ENCODE peak calls at places on chromosomes 1 and 21, in four cellular contexts. Y is Caki2, P is AML-193, X is T-helper 17 cell. G is an unnamed sample.

GRCh38 chr1:75305051-75305450 is 170.9 kb downstream of the LHX8 start:
- DNase-seq in Y (no peak), P (no peak), X (no peak), G (no peak)

GRCh38 chr1:206004269-206004800 is 1.1 kb upstream of the RAB7B start:
- DNase-seq in P (no peak), X (no peak), Y (no peak), G (no peak)

GRCh38 chr21:29376556-29376955 is 77.8 kb downstream of the BACH1 start:
- DNase-seq in P (peak; percentile 30), Y (no peak), X (peak; percentile 14), G (peak; percentile 13)

GRCh38 chr1:191453487-191453886 is 704.8 kb upstream of the RGS18 start:
- DNase-seq in X (no peak), Y (peak; percentile 62), P (no peak), G (no peak)

GRCh38 chr1:168373869-168374268 is 93.2 kb downstream of the TBX19 start:
- DNase-seq in Y (no peak), X (no peak), P (no peak), G (no peak)

GRCh38 chr21:38140192-38140905 is 116.4 kb upstream of the KCNJ15 start:
- DNase-seq in X (no peak), Y (peak; percentile 74), P (no peak), G (no peak)

GRCh38 chr21:32383812-32384211 is 9.0 kb downstream of the URB1 start:
- DNase-seq in Y (no peak), X (no peak), P (no peak), G (no peak)

GRCh38 chr1:112806090-112806642 is 91.0 kb upstream of the PPM1J start:
- DNase-seq in X (no peak), Y (no peak), P (no peak), G (no peak)

GRCh38 chr1:15717418-15718131 is 18.5 kb upstream of the SLC25A34 start:
- DNase-seq in Y (no peak), P (no peak), X (no peak), G (no peak)

GRCh38 chr1:113353581-113353980 is 36.7 kb upstream of the MAGI3 start:
- DNase-seq in Y (no peak), X (no peak), P (no peak), G (no peak)

GRCh38 chr1:30425046-30425445 is 298.3 kb downstream of the MATN1 start:
- DNase-seq in X (no peak), Y (no peak), P (no peak), G (no peak)

GRCh38 chr1:201759194-201759814 is 69.7 kb upstream of the IPO9 start:
- DNase-seq in P (no peak), Y (peak; percentile 51), X (no peak), G (no peak)

GRCh38 chr1:177385760-177386698 is 215.3 kb downstream of the BRINP2 start:
- DNase-seq in X (no peak), P (no peak), Y (no peak), G (no peak)

GRCh38 chr1:235160395-235160964 is 570 bp downstream of the RBM34 start:
- DNase-seq in P (peak; percentile 66), X (no peak), Y (no peak), G (peak; percentile 45)

GRCh38 chr1:50973875-50974617 is 4.0 kb downstream of the CDKN2C start:
- DNase-seq in P (no peak), X (no peak), Y (peak; percentile 84), G (no peak)

GRCh38 chr1:7070389-7071029 is 285.3 kb downstream of the CAMTA1 start:
- DNase-seq in P (peak; percentile 12), Y (peak; percentile 26), X (no peak), G (peak; percentile 3)

GRCh38 chr1:80607064-80607463 is 1193.7 kb upstream of the ADGRL2 start:
- DNase-seq in X (no peak), Y (no peak), P (no peak), G (no peak)

GRCh38 chr1:164518692-164519332 is 40.2 kb upstream of the PBX1 start:
- DNase-seq in P (no peak), X (no peak), Y (no peak), G (no peak)

GRCh38 chr1:31434101-31434871 is 21.3 kb downstream of the SERINC2 start:
- DNase-seq in Y (no peak), P (no peak), X (no peak), G (no peak)

GRCh38 chr1:179126338-179127060 is 44.6 kb downstream of the TOR3A start:
- DNase-seq in X (no peak), P (no peak), Y (no peak), G (no peak)

GRCh38 chr1:153841463-153841994 is 66.3 kb downstream of the SLC27A3 start:
- DNase-seq in P (no peak), X (no peak), Y (no peak), G (no peak)

GRCh38 chr1:109914587-109915240 is 4.1 kb downstream of the CSF1 start:
- DNase-seq in Y (no peak), P (no peak), X (no peak), G (no peak)

GRCh38 chr1:94982403-94982802 is 55.5 kb upstream of the CNN3 start:
- DNase-seq in Y (no peak), X (no peak), P (no peak), G (no peak)

GRCh38 chr1:209896346-209896745 is 41.7 kb upstream of the SYT14 start:
- DNase-seq in P (no peak), X (no peak), Y (no peak), G (no peak)

GRCh38 chr1:212433577-212434462 is 1.1 kb downstream of the NENF start:
- DNase-seq in Y (no peak), X (no peak), P (no peak), G (no peak)

GRCh38 chr1:214296860-214297699 is 16.1 kb downstream of the SMYD2 start:
- DNase-seq in X (no peak), P (no peak), Y (peak; percentile 64), G (no peak)

GRCh38 chr1:112788561-112788960 is 73.4 kb upstream of the PPM1J start:
- DNase-seq in X (no peak), Y (no peak), P (no peak), G (no peak)

GRCh38 chr1:43992232-43992995 is 1.0 kb downstream of the CCDC24 start:
- DNase-seq in P (no peak), X (no peak), Y (no peak), G (no peak)

GRCh38 chr1:214354440-214355148 is 73.6 kb downstream of the SMYD2 start:
- DNase-seq in Y (peak; percentile 24), P (no peak), X (no peak), G (no peak)

GRCh38 chr1:217955723-217956122 is 324.6 kb downstream of the SPATA17 start:
- DNase-seq in Y (no peak), X (no peak), P (no peak), G (no peak)

GRCh38 chr21:42509239-42509638 is 4.4 kb upstream of the SLC37A1 start:
- DNase-seq in P (no peak), Y (no peak), X (no peak), G (no peak)

GRCh38 chr21:27269646-27270045 is 302.8 kb upstream of the ADAMTS5 start:
- DNase-seq in X (no peak), P (peak; percentile 46), Y (peak; percentile 55), G (no peak)